ENCODE peak calls at places on chromosomes 12 and 14, in six cellular contexts. J is HepG2, M is GM12878, D is K562, S is GM12891, Q is H1. X is an unnamed sample.

GRCh38 chr14:79411403-79412174 is 799.7 kb downstream of the DIO2 start:
- DNase-seq in J (no peak), D (no peak), S (no peak), Q (no peak), M (no peak), X (no peak)

GRCh38 chr12:110342157-110342556 is 61.1 kb downstream of the ATP2A2 start:
- DNase-seq in M (no peak), J (no peak), D (no peak), Q (no peak), S (no peak), X (no peak)

GRCh38 chr14:101767618-101768362 is 6.3 kb downstream of the PPP2R5C start:
- DNase-seq in J (no peak), S (no peak), D (no peak), Q (no peak), M (no peak), X (no peak)

GRCh38 chr14:81170829-81171195 is 49.9 kb downstream of the GTF2A1 start:
- DNase-seq in M (no peak), J (no peak), D (no peak), Q (no peak), S (no peak), X (no peak)

GRCh38 chr12:58241099-58241498 is 299.7 kb downstream of the ATP23 start:
- DNase-seq in J (no peak), Q (no peak), D (no peak), S (no peak), M (no peak), X (no peak)

GRCh38 chr12:124745891-124746570 is 117.6 kb downstream of the SCARB1 start:
- DNase-seq in D (peak; percentile 74), M (no peak), Q (peak; percentile 67), S (peak; percentile 49), J (peak; percentile 93), X (no peak)

GRCh38 chr12:3728686-3729085 is 24.2 kb downstream of the CRACR2A start:
- DNase-seq in Q (no peak), S (no peak), M (no peak), J (no peak), D (no peak), X (no peak)

GRCh38 chr14:22040781-22041125 is 367.1 kb upstream of the OR4E1 start:
- DNase-seq in S (no peak), Q (no peak), M (no peak), J (no peak), D (no peak), X (no peak)

GRCh38 chr12:26987634-26988424 is 26.4 kb downstream of the TM7SF3 start:
- DNase-seq in M (no peak), D (no peak), Q (no peak), J (no peak), S (no peak), X (no peak)

GRCh38 chr12:6460751-6461371 is 9.0 kb downstream of the TAPBPL start:
- DNase-seq in S (no peak), D (no peak), M (peak; percentile 59), Q (no peak), J (no peak), X (no peak)

GRCh38 chr12:42332301-42332894 is 6.4 kb downstream of the PPHLN1 start:
- DNase-seq in D (no peak), Q (no peak), S (no peak), J (peak; percentile 34), M (no peak), X (no peak)

GRCh38 chr14:50605776-50606175 is 45.8 kb downstream of the ATL1 start:
- DNase-seq in S (no peak), J (no peak), D (no peak), M (no peak), Q (no peak), X (no peak)

GRCh38 chr12:101051901-101052550 is 158.0 kb downstream of the SLC5A8 start:
- DNase-seq in Q (no peak), D (no peak), J (peak; percentile 88), M (no peak), S (no peak), X (no peak)

DNA sequence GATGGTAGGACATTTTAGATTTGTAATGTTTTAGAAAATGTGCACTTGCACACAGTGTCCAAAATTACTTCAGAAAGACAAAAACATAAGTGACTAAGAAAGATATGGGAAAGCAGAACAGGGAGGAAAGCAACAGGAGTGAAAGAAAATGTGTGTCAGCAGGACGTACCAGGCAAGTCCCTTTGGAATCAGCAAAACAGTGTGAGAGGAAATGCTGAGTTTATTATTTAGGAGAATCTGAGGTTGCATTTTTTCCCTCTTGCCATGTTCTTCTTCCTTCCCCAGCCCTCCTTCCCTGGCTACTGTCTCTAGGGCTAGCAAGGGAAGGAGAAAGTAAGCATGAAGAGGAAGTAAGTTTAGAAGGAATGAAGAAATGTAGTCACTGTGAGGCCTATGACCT is 67.7 kb upstream of the CD163 start:
- DNase-seq in D (no peak), Q (no peak), S (no peak), J (no peak), M (no peak), X (no peak)
- TF ChIP-seq POLR2AphosphoS5 in D (no peak), Q (no peak), S (no peak), J (no peak), M (no peak), X (no peak)

GRCh38 chr14:32460267-32460666 is 131.2 kb downstream of the AKAP6 start:
- DNase-seq in J (no peak), D (no peak), Q (no peak), M (no peak), S (no peak), X (no peak)
- TF ChIP-seq POLR2A in J (no peak), D (no peak), Q (no peak), M (no peak), S (no peak), X (no peak)

GRCh38 chr14:53882684-53883083 is 73.9 kb downstream of the BMP4 start:
- DNase-seq in Q (no peak), M (no peak), J (peak; percentile 81), S (no peak), D (no peak), X (no peak)
- TF ChIP-seq TAF1 in Q (no peak), M (no peak), J (no peak), S (no peak), D (no peak), X (no peak)

DNA sequence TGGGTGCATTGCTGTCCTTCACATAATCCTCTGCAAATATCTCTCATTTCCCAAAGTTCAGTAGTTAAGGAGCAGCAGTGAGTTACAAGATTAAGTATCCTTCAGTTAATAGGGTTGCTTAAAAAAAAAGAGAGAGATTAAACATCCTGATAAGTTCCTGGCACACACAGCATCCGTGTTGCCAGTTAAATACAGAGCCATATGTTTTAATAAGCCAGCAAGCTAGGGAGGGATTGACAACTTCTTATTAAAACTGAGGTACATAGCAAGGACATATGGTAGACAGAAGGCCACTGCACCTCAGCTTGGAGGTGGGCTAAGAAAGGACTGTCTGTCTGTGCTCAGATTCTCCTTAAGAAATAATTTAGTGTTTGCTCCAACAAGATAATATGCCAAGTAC is 9.5 kb upstream of the TMEM30B start:
- DNase-seq in S (no peak), D (no peak), J (no peak), Q (no peak), M (no peak), X (no peak)
- TF ChIP-seq POLR2AphosphoS5 in S (no peak), D (no peak), J (no peak), Q (no peak), M (no peak), X (no peak)

DNA sequence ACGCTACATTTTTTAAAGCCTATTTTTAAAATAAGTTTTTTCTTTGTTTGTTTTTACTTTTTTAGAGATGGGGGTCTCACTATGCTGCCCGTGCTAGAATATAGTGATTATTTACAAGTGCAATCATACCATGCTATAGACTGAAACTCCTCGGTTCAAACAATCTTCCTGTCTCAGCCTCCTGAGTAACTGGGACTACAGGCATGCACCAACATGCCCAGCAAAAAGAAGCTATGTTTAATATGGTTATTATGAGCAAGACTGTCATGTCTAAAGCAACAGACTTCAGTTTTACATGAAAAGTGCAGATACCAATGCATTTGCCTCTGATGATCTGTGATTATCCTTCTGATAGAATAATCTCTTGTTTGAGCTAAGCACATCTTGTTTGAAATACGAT is 45.6 kb upstream of the SGPP1 start:
- DNase-seq in D (no peak), J (no peak), M (no peak), S (no peak), Q (no peak), X (no peak)
- TF ChIP-seq POLR2A in D (no peak), J (no peak), M (no peak), S (no peak), Q (no peak), X (no peak)

X was measured in GM12892.